ENCODE peak calls at places on chromosomes 2 and 18, in eight cellular contexts. A is heart left ventricle, M is body of pancreas, W is psoas muscle, Z is HCT116, J is HepG2, O is astrocyte, Q is mammary epithelial cell. N is an unnamed sample. For H3K9me3, the result is how much of the 10 kb centered on the place peaks cover.

GRCh38 chr2:195498176-195498575 is 158.8 kb upstream of the SLC39A10 start:
- DNase-seq in A (peak), M (peak), W (no peak), Z (peak), J (peak), O (no peak), Q (peak), N (peak)

GRCh38 chr2:233416199-233416598 is 61.9 kb downstream of the DGKD start:
- DNase-seq in A (no peak), M (no peak), W (no peak), Z (no peak), J (no peak), O (no peak), Q (no peak), N (no peak)

GRCh38 chr2:29113891-29114321 is 1.3 kb upstream of the CLIP4 start:
- DNase-seq in A (peak), M (peak), W (peak), Z (peak), J (no peak), O (peak), Q (peak), N (peak)

GRCh38 chr2:99488587-99488998 is 1.2 kb downstream of the REV1 start:
- DNase-seq in A (no peak), M (no peak), W (no peak), Z (no peak), J (peak), O (peak), Q (peak), N (peak)

GRCh38 chr18:415627-416612 is 84.6 kb downstream of the COLEC12 start:
- DNase-seq in A (no peak), M (no peak), W (no peak), Z (no peak), J (no peak), O (peak), Q (peak), N (no peak)

GRCh38 chr2:201257941-201258665 is 2.2 kb upstream of the CASP8 start:
- DNase-seq in A (peak), M (peak), W (peak), Z (peak), J (peak), O (peak), Q (peak), N (peak)

GRCh38 chr2:43402452-43402937 is 176.1 kb upstream of the ZFP36L2 start:
- DNase-seq in A (no peak), M (no peak), W (no peak), Z (no peak), J (no peak), O (no peak), Q (no peak), N (no peak)

GRCh38 chr2:85737481-85737880 is 16.3 kb upstream of the ATOH8 start:
- DNase-seq in A (peak), M (peak), W (peak), Z (no peak), J (peak), O (peak), Q (peak), N (peak)

GRCh38 chr18:60508108-60508507 is 135.5 kb upstream of the MC4R start:
- DNase-seq in A (no peak), M (no peak), W (no peak), Z (no peak), J (no peak), O (no peak), Q (no peak), N (no peak)

GRCh38 chr2:230762317-230762896 is 49.8 kb downstream of the CAB39 start:
- DNase-seq in A (no peak), M (no peak), W (no peak), Z (no peak), J (peak), O (no peak), Q (peak), N (peak)

GRCh38 chr18:51279367-51279984 is 82.0 kb upstream of the MEX3C start:
- DNase-seq in A (no peak), M (no peak), W (no peak), Z (no peak), J (peak), O (no peak), Q (no peak), N (peak)

GRCh38 chr2:170576296-170576695 is 138.8 kb upstream of the SP5 start:
- DNase-seq in A (no peak), M (no peak), W (no peak), Z (no peak), J (peak), O (no peak), Q (no peak), N (no peak)

GRCh38 chr2:818233-818632 is 132.4 kb upstream of the SNTG2 start:
- DNase-seq in A (no peak), M (no peak), W (no peak), Z (no peak), J (no peak), O (no peak), Q (no peak), N (no peak)
- H3K9me3 ChIP-seq in A (under half), M (under half), W (under half), Z (under half), J (under half), O (under half), Q (under half), N (under half)

DNA sequence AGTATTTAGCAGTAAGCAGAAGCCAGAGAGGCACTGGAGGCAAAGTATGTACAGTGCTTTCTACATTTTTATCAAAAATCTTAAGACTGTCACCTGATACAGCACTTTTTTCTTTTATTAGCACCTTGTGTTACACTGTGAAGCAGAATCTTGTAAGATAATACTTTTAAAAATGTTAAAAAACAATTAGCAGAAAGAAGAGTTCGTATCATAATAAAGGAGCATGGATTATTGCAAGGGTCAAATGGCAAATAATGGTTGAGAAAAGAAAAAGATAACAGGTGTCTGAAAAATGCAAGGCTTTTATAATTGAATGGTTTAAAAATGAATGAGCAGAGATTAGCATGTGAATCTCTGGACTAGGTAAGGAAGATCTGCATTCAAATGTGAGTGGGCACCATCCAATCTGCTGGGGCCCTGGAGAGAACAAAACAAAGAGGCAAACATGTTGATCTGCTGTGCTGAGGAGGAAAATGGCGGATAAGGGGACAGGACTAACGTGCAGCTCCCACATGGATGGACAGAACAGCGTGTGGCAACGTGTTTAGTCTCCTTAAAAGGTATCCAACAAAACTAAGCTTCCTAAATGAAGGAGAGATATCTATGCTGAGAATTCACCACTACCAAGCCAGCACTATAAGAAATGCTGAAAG is 9.5 kb downstream of the CEBPZOS start:
- DNase-seq in A (no peak), M (no peak), W (no peak), Z (no peak), J (no peak), O (no peak), Q (no peak), N (no peak)
- H3K9me3 ChIP-seq in A (under half), M (under half), W (under half), Z (under half), J (under half), O (under half), Q (under half), N (under half)

GRCh38 chr2:98436734-98437133 is 7.9 kb upstream of the INPP4A start:
- DNase-seq in A (peak), M (no peak), W (no peak), Z (no peak), J (no peak), O (no peak), Q (no peak), N (no peak)
- H3K9me3 ChIP-seq in A (half or more), M (under half), W (under half), Z (under half), J (under half), O (under half), Q (under half), N (under half)

DNA sequence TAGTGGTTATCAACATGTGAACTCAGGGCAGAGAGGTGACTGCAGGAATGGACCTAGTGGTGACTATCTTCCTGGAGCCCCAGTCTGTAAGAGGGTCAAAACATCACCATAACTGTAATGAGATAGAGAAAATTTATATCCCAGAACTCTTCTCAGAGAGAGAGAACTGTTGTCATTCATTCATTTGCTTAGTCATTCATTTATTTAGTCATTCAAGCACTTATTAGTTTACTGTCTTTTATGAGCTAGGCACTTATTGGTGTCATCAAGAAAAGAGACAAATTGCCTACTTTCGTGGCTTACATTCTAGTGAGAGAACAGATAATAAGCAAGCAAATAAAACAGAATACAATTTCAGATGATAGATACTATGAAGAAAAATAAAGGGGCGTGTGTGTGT is 34.1 kb downstream of the DOK1 start:
- DNase-seq in A (no peak), M (no peak), W (no peak), Z (no peak), J (no peak), O (no peak), Q (no peak), N (no peak)
- H3K9me3 ChIP-seq in A (under half), M (under half), W (under half), Z (under half), J (under half), O (under half), Q (under half), N (under half)

DNA sequence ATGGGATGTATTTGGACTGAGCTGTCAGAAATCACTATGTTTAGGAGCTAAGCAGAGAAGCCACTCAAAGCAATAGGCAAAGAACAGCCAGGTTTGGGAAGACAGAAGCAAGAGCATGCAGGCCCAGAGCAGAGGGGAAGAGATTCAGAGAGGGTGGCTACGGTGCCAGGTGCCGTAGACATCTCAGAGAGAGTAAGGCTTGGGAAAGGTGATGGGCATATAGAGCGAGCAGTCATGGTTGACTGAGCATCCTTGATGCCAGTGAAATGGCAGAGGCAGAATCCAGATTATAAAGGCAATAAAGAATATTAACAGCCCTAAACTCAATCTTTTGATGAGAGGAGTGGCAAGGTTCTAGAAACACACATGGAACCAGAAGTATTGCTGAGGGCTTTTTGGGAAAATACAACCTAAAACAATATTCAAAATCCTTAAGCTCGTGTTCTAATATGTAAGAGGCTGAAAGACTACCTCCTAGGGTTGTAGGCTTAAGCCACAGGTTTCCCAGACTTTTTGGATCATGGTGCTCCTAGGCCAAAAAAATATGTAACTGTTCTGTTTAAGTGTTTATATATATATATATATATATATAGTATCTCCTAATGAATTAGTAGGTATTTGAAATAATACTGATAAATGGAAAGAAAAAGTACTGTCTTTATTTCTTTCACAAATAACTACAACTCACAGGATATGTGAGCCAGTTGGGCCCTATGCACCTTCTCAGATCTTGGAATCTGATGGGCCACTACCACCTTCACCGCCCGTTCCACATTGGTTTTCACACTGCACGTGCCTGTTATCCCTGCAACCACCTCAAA is 113.3 kb downstream of the MYCN start:
- DNase-seq in A (no peak), M (no peak), W (no peak), Z (no peak), J (no peak), O (no peak), Q (no peak), N (no peak)
- H3K9me3 ChIP-seq in A (under half), M (under half), W (under half), Z (under half), J (under half), O (under half), Q (under half), N (under half)

GRCh38 chr18:5029622-5030021 is 167.4 kb downstream of the AKAIN1 start:
- DNase-seq in A (no peak), M (no peak), W (no peak), Z (no peak), J (no peak), O (no peak), Q (no peak), N (no peak)

GRCh38 chr18:5036523-5036922 is 160.5 kb downstream of the AKAIN1 start:
- DNase-seq in A (no peak), M (no peak), W (no peak), Z (no peak), J (no peak), O (no peak), Q (no peak), N (no peak)

DNA sequence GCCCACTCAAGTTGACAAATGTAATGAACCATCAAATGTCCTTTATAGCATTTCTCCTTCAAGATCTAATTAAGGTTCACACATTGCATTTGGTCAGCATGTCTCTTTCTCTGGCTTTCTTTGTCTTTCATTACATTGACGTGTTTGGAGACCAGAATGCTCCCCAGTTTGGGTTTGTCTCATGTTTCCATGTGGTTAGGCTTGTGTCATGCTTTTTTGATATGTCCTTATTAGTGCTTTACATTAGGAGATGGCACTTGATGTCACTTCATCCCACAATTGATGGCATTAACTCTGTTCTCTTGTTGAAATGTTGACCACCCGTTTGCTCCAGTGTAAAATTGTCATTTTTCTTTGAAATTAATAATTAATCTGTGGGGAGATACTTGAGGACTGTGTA is 165.8 kb downstream of the AKAIN1 start:
- DNase-seq in A (no peak), M (no peak), W (no peak), Z (no peak), J (no peak), O (no peak), Q (no peak), N (no peak)
- H3K9me3 ChIP-seq in A (under half), M (under half), W (under half), Z (under half), J (under half), O (under half), Q (under half), N (under half)

N was measured in hepatocyte.